ENCODE peak calls at places on chromosomes 6 and 20, in six cellular contexts. U is HepG2, A is endothelial cell of umbilical vein, M is K562, V is A549, S is GM12878. F is an unnamed sample.
A peak's percentile ranks its signal among the peaks of the same experiment; 100 is the strongest.

GRCh38 chr6:39849764-39850163 is 57.6 kb downstream of the DAAM2 start:
- DNase-seq in U (peak; percentile 39), A (no peak), M (no peak), V (no peak), S (no peak), F (no peak)

GRCh38 chr6:157912326-157912725 is 69.3 kb upstream of the SYNJ2 start:
- DNase-seq in U (no peak), A (peak; percentile 21), M (no peak), V (no peak), S (no peak), F (no peak)

GRCh38 chr6:37155394-37156312 is 14.3 kb upstream of the PIM1 start:
- DNase-seq in U (no peak), A (no peak), M (peak; percentile 76), V (no peak), S (peak; percentile 97), F (no peak)

GRCh38 chr6:77456531-77457248 is 6.6 kb downstream of the HTR1B start:
- DNase-seq in U (peak; percentile 12), A (peak; percentile 96), M (no peak), V (no peak), S (no peak), F (peak; percentile 32)

GRCh38 chr6:162099685-162100084 is 627.9 kb downstream of the PRKN start:
- DNase-seq in U (peak; percentile 42), A (no peak), M (peak; percentile 8), V (peak; percentile 33), S (no peak), F (peak; percentile 82)

GRCh38 chr6:1190361-1190760 is 121.5 kb upstream of the FOXQ1 start:
- DNase-seq in U (peak; percentile 79), A (peak; percentile 3), M (no peak), V (peak; percentile 7), S (no peak), F (no peak)

GRCh38 chr6:150478651-150479498 is 110.1 kb downstream of the IYD start:
- DNase-seq in U (no peak), A (peak; percentile 64), M (no peak), V (no peak), S (no peak), F (no peak)

GRCh38 chr6:33599413-33599911 is 19.4 kb upstream of the BAK1 start:
- DNase-seq in U (no peak), A (no peak), M (no peak), V (peak; percentile 20), S (no peak), F (no peak)

GRCh38 chr6:160036790-160037206 is 67.9 kb downstream of the IGF2R start:
- DNase-seq in U (no peak), A (no peak), M (no peak), V (no peak), S (no peak), F (no peak)

GRCh38 chr6:31042801-31043200 is 32.5 kb downstream of the MUC22 start:
- DNase-seq in U (peak; percentile 56), A (peak; percentile 38), M (peak; percentile 75), V (peak; percentile 49), S (no peak), F (peak; percentile 30)

GRCh38 chr6:8441452-8441851 is 6.1 kb upstream of the SLC35B3 start:
- DNase-seq in U (no peak), A (no peak), M (no peak), V (no peak), S (no peak), F (no peak)

GRCh38 chr6:119653329-119653728 is 303.8 kb upstream of the MAN1A1 start:
- DNase-seq in U (no peak), A (no peak), M (no peak), V (no peak), S (no peak), F (no peak)

GRCh38 chr6:69985180-69985579 is 118.8 kb downstream of the COL19A1 start:
- DNase-seq in U (no peak), A (no peak), M (no peak), V (no peak), S (no peak), F (no peak)

GRCh38 chr6:127102299-127102698 is 16.2 kb upstream of the RSPO3 start:
- DNase-seq in U (no peak), A (no peak), M (no peak), V (peak; percentile 50), S (no peak), F (peak; percentile 91)

GRCh38 chr6:122621638-122622037 is 11.4 kb downstream of the PKIB start:
- DNase-seq in U (no peak), A (no peak), M (no peak), V (no peak), S (no peak), F (no peak)

GRCh38 chr6:19477563-19477962 is 359.6 kb upstream of the ID4 start:
- DNase-seq in U (no peak), A (no peak), M (no peak), V (no peak), S (no peak), F (no peak)

GRCh38 chr6:139888691-139889122 is 514.3 kb upstream of the CITED2 start:
- DNase-seq in U (no peak), A (no peak), M (no peak), V (no peak), S (no peak), F (no peak)

GRCh38 chr6:21262504-21262903 is 331.0 kb upstream of the SOX4 start:
- DNase-seq in U (no peak), A (no peak), M (no peak), V (no peak), S (no peak), F (no peak)

GRCh38 chr6:167882244-167882643 is 55.5 kb downstream of the AFDN start:
- DNase-seq in U (no peak), A (no peak), M (no peak), V (no peak), S (no peak), F (no peak)

GRCh38 chr6:9502991-9503761 is 911.7 kb downstream of the TFAP2A start:
- DNase-seq in U (no peak), A (peak; percentile 93), M (no peak), V (no peak), S (no peak), F (no peak)

GRCh38 chr6:32529697-32530429 is at the start of gene HLA-DRB5:
- DNase-seq in U (no peak), A (no peak), M (no peak), V (no peak), S (peak; percentile 58), F (peak; percentile 16)

GRCh38 chr6:1865585-1865984 is 255.9 kb downstream of the FOXC1 start:
- DNase-seq in U (peak; percentile 25), A (no peak), M (no peak), V (no peak), S (no peak), F (no peak)

GRCh38 chr20:52747736-52748135 is 224.4 kb upstream of the TSHZ2 start:
- DNase-seq in U (peak; percentile 37), A (no peak), M (peak; percentile 2), V (no peak), S (no peak), F (no peak)

GRCh38 chr6:11236351-11236750 is 3.9 kb upstream of the NEDD9 start:
- DNase-seq in U (no peak), A (peak; percentile 71), M (no peak), V (no peak), S (peak; percentile 56), F (no peak)

GRCh38 chr6:88238065-88238464 is 71.9 kb upstream of the CNR1 start:
- DNase-seq in U (peak; percentile 33), A (peak; percentile 3), M (peak; percentile 19), V (no peak), S (peak; percentile 33), F (peak; percentile 47)

GRCh38 chr20:25196701-25197120 is 1.2 kb downstream of the ENTPD6 start:
- DNase-seq in U (no peak), A (no peak), M (no peak), V (peak; percentile 41), S (no peak), F (no peak)

GRCh38 chr6:148972481-148972880 is 225.7 kb downstream of the UST start:
- DNase-seq in U (peak; percentile 21), A (peak; percentile 38), M (peak; percentile 48), V (peak; percentile 20), S (no peak), F (peak; percentile 12)

GRCh38 chr6:137581019-137581707 is 87.0 kb upstream of the OLIG3 start:
- DNase-seq in U (no peak), A (no peak), M (no peak), V (no peak), S (peak; percentile 17), F (peak; percentile 9)

GRCh38 chr6:99013145-99013544 is 65.4 kb upstream of the FBXL4 start:
- DNase-seq in U (no peak), A (no peak), M (peak; percentile 16), V (no peak), S (no peak), F (peak; percentile 72)

GRCh38 chr6:35370799-35371493 is 28.6 kb downstream of the PPARD start:
- DNase-seq in U (no peak), A (no peak), M (no peak), V (no peak), S (no peak), F (peak; percentile 83)

GRCh38 chr6:52933778-52934177 is 24.3 kb upstream of the GSTA3 start:
- DNase-seq in U (no peak), A (no peak), M (no peak), V (no peak), S (no peak), F (no peak)

GRCh38 chr6:52925919-52926792 is 16.7 kb upstream of the GSTA3 start:
- DNase-seq in U (no peak), A (no peak), M (no peak), V (no peak), S (no peak), F (no peak)

GRCh38 chr6:52929321-52930164 is 20.0 kb upstream of the GSTA3 start:
- DNase-seq in U (peak; percentile 43), A (peak; percentile 58), M (peak; percentile 58), V (peak; percentile 32), S (no peak), F (no peak)

DNA sequence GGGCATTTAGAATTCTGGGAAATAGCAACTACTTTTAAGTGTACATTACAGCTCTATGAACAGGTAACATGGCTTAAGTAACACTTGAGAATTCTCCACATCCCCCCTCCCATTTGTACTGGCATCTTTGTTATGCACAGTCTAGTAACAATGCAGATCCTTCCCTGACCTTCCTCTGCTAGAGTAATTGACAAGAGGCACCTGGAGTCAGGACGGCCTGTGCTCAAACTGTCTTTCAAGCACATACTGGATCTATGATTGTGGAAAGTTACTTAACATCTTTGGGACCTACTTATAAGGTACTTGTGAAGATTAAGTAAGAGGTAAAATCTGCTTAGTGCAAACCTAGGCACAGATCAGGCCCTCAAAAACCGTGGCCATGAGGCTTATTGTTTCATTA is 21.9 kb upstream of the GSTA3 start:
- DNase-seq in U (no peak), A (no peak), M (no peak), V (no peak), S (no peak), F (no peak)
- TF ChIP-seq MYC in U (no peak), A (no peak), M (no peak), V (no peak), S (no peak), F (no peak)

GRCh38 chr20:58017237-58017969 is 211.1 kb downstream of the ANKRD60 start:
- DNase-seq in U (peak; percentile 34), A (no peak), M (no peak), V (peak; percentile 90), S (no peak), F (peak; percentile 8)
- TF ChIP-seq MYC in U (no peak), A (no peak), M (no peak), V (no peak), S (no peak), F (no peak)

GRCh38 chr6:154509421-154510143 is 903 bp downstream of the CNKSR3 start:
- DNase-seq in U (peak; percentile 44), A (peak; percentile 35), M (peak; percentile 59), V (no peak), S (no peak), F (no peak)
- TF ChIP-seq MYC in U (peak; percentile 38), A (no peak), M (no peak), V (no peak), S (no peak), F (no peak)

GRCh38 chr6:55175078-55175777 is 913 bp downstream of the HCRTR2 start:
- DNase-seq in U (no peak), A (no peak), M (no peak), V (no peak), S (no peak), F (no peak)
- TF ChIP-seq MYC in U (no peak), A (no peak), M (no peak), V (no peak), S (no peak), F (no peak)